ENCODE peak calls at places on chromosome 15, in ten cellular contexts. One of them, this sample, is unnamed.

GRCh38 chr15:65952425-65953053 is 83.2 kb downstream of the RAB11A start:
- DNase-seq in stimulated activated CD8-positive, alpha-beta memory T cell treated with anti-CD3 and anti-CD28 coated beads, Interleukin-4, amount 100 ng/mL, for 48 hours: peak; percentile 28
- DNase-seq in body of pancreas: no peak
- DNase-seq in CD8-positive, alpha-beta memory T cell: no peak
- DNase-seq in stimulated activated CD4-positive, alpha-beta T cell treated with anti-CD3 and anti-CD28 coated beads, Interleukin-4, amount 100 ng/mL, for 4 hours: no peak
- DNase-seq in HS-27A: no peak
- DNase-seq in NCI-H1694: no peak
- DNase-seq in activated T-helper 9 cell treated with anti-CD3 and anti-CD28 coated beads, Interleukin-2, amount 50 U/mL, for 16 hours: no peak
- DNase-seq in GM12878: no peak
- DNase-seq in fibroblast of lung: peak; percentile 70
- DNase-seq in this sample: peak; percentile 16

GRCh38 chr15:59994855-59995557 is 9.1 kb upstream of the FOXB1 start:
- DNase-seq in GM12878: no peak
- DNase-seq in stimulated activated CD4-positive, alpha-beta T cell treated with anti-CD3 and anti-CD28 coated beads, Interleukin-4, amount 100 ng/mL, for 4 hours: no peak
- DNase-seq in HS-27A: no peak
- DNase-seq in CD8-positive, alpha-beta memory T cell: no peak
- DNase-seq in NCI-H1694: no peak
- DNase-seq in body of pancreas: no peak
- DNase-seq in fibroblast of lung: no peak
- DNase-seq in stimulated activated CD8-positive, alpha-beta memory T cell treated with anti-CD3 and anti-CD28 coated beads, Interleukin-4, amount 100 ng/mL, for 48 hours: no peak
- DNase-seq in activated T-helper 9 cell treated with anti-CD3 and anti-CD28 coated beads, Interleukin-2, amount 50 U/mL, for 16 hours: no peak
- DNase-seq in this sample: no peak

GRCh38 chr15:71146597-71146996 is 31.3 kb downstream of the THSD4 start:
- DNase-seq in stimulated activated CD4-positive, alpha-beta T cell treated with anti-CD3 and anti-CD28 coated beads, Interleukin-4, amount 100 ng/mL, for 4 hours: no peak
- DNase-seq in body of pancreas: peak; percentile 73
- DNase-seq in GM12878: no peak
- DNase-seq in HS-27A: no peak
- DNase-seq in fibroblast of lung: no peak
- DNase-seq in NCI-H1694: no peak
- DNase-seq in CD8-positive, alpha-beta memory T cell: no peak
- DNase-seq in activated T-helper 9 cell treated with anti-CD3 and anti-CD28 coated beads, Interleukin-2, amount 50 U/mL, for 16 hours: no peak
- DNase-seq in stimulated activated CD8-positive, alpha-beta memory T cell treated with anti-CD3 and anti-CD28 coated beads, Interleukin-4, amount 100 ng/mL, for 48 hours: no peak
- DNase-seq in this sample: no peak

GRCh38 chr15:49270541-49271421 is 100.7 kb downstream of the GALK2 start:
- DNase-seq in NCI-H1694: no peak
- DNase-seq in activated T-helper 9 cell treated with anti-CD3 and anti-CD28 coated beads, Interleukin-2, amount 50 U/mL, for 16 hours: no peak
- DNase-seq in fibroblast of lung: peak; percentile 97
- DNase-seq in stimulated activated CD4-positive, alpha-beta T cell treated with anti-CD3 and anti-CD28 coated beads, Interleukin-4, amount 100 ng/mL, for 4 hours: no peak
- DNase-seq in body of pancreas: no peak
- DNase-seq in GM12878: no peak
- DNase-seq in HS-27A: peak; percentile 47
- DNase-seq in CD8-positive, alpha-beta memory T cell: no peak
- DNase-seq in stimulated activated CD8-positive, alpha-beta memory T cell treated with anti-CD3 and anti-CD28 coated beads, Interleukin-4, amount 100 ng/mL, for 48 hours: no peak
- DNase-seq in this sample: no peak

GRCh38 chr15:68507447-68507846 is 71.3 kb upstream of the CORO2B start:
- DNase-seq in stimulated activated CD8-positive, alpha-beta memory T cell treated with anti-CD3 and anti-CD28 coated beads, Interleukin-4, amount 100 ng/mL, for 48 hours: no peak
- DNase-seq in body of pancreas: no peak
- DNase-seq in stimulated activated CD4-positive, alpha-beta T cell treated with anti-CD3 and anti-CD28 coated beads, Interleukin-4, amount 100 ng/mL, for 4 hours: no peak
- DNase-seq in fibroblast of lung: no peak
- DNase-seq in CD8-positive, alpha-beta memory T cell: no peak
- DNase-seq in NCI-H1694: no peak
- DNase-seq in GM12878: no peak
- DNase-seq in HS-27A: no peak
- DNase-seq in activated T-helper 9 cell treated with anti-CD3 and anti-CD28 coated beads, Interleukin-2, amount 50 U/mL, for 16 hours: no peak
- DNase-seq in this sample: no peak

GRCh38 chr15:96699871-96700401 is 369.4 kb downstream of the NR2F2 start:
- DNase-seq in stimulated activated CD8-positive, alpha-beta memory T cell treated with anti-CD3 and anti-CD28 coated beads, Interleukin-4, amount 100 ng/mL, for 48 hours: no peak
- DNase-seq in GM12878: no peak
- DNase-seq in body of pancreas: no peak
- DNase-seq in HS-27A: no peak
- DNase-seq in activated T-helper 9 cell treated with anti-CD3 and anti-CD28 coated beads, Interleukin-2, amount 50 U/mL, for 16 hours: no peak
- DNase-seq in NCI-H1694: no peak
- DNase-seq in CD8-positive, alpha-beta memory T cell: no peak
- DNase-seq in stimulated activated CD4-positive, alpha-beta T cell treated with anti-CD3 and anti-CD28 coated beads, Interleukin-4, amount 100 ng/mL, for 4 hours: no peak
- DNase-seq in fibroblast of lung: no peak
- DNase-seq in this sample: no peak

GRCh38 chr15:49877117-49877860 is 241.7 kb downstream of the ATP8B4 start:
- DNase-seq in GM12878: no peak
- DNase-seq in stimulated activated CD8-positive, alpha-beta memory T cell treated with anti-CD3 and anti-CD28 coated beads, Interleukin-4, amount 100 ng/mL, for 48 hours: no peak
- DNase-seq in activated T-helper 9 cell treated with anti-CD3 and anti-CD28 coated beads, Interleukin-2, amount 50 U/mL, for 16 hours: no peak
- DNase-seq in NCI-H1694: no peak
- DNase-seq in HS-27A: no peak
- DNase-seq in body of pancreas: no peak
- DNase-seq in fibroblast of lung: peak; percentile 26
- DNase-seq in CD8-positive, alpha-beta memory T cell: no peak
- DNase-seq in stimulated activated CD4-positive, alpha-beta T cell treated with anti-CD3 and anti-CD28 coated beads, Interleukin-4, amount 100 ng/mL, for 4 hours: no peak
- DNase-seq in this sample: no peak

GRCh38 chr15:33064878-33065277 is 129.6 kb downstream of the FMN1 start:
- DNase-seq in fibroblast of lung: peak; percentile 84
- DNase-seq in GM12878: no peak
- DNase-seq in CD8-positive, alpha-beta memory T cell: no peak
- DNase-seq in body of pancreas: no peak
- DNase-seq in HS-27A: no peak
- DNase-seq in stimulated activated CD8-positive, alpha-beta memory T cell treated with anti-CD3 and anti-CD28 coated beads, Interleukin-4, amount 100 ng/mL, for 48 hours: no peak
- DNase-seq in stimulated activated CD4-positive, alpha-beta T cell treated with anti-CD3 and anti-CD28 coated beads, Interleukin-4, amount 100 ng/mL, for 4 hours: no peak
- DNase-seq in activated T-helper 9 cell treated with anti-CD3 and anti-CD28 coated beads, Interleukin-2, amount 50 U/mL, for 16 hours: no peak
- DNase-seq in NCI-H1694: no peak
- DNase-seq in this sample: no peak

GRCh38 chr15:59531066-59531465 is 80.5 kb upstream of the GCNT3 start:
- DNase-seq in fibroblast of lung: no peak
- DNase-seq in HS-27A: no peak
- DNase-seq in GM12878: no peak
- DNase-seq in NCI-H1694: no peak
- DNase-seq in CD8-positive, alpha-beta memory T cell: no peak
- DNase-seq in body of pancreas: no peak
- DNase-seq in stimulated activated CD8-positive, alpha-beta memory T cell treated with anti-CD3 and anti-CD28 coated beads, Interleukin-4, amount 100 ng/mL, for 48 hours: no peak
- DNase-seq in activated T-helper 9 cell treated with anti-CD3 and anti-CD28 coated beads, Interleukin-2, amount 50 U/mL, for 16 hours: no peak
- DNase-seq in stimulated activated CD4-positive, alpha-beta T cell treated with anti-CD3 and anti-CD28 coated beads, Interleukin-4, amount 100 ng/mL, for 4 hours: no peak
- DNase-seq in this sample: no peak

GRCh38 chr15:31511707-31512310 is 185.2 kb downstream of the KLF13 start:
- DNase-seq in stimulated activated CD8-positive, alpha-beta memory T cell treated with anti-CD3 and anti-CD28 coated beads, Interleukin-4, amount 100 ng/mL, for 48 hours: peak; percentile 55
- DNase-seq in activated T-helper 9 cell treated with anti-CD3 and anti-CD28 coated beads, Interleukin-2, amount 50 U/mL, for 16 hours: peak; percentile 33
- DNase-seq in GM12878: peak; percentile 25
- DNase-seq in HS-27A: no peak
- DNase-seq in NCI-H1694: no peak
- DNase-seq in fibroblast of lung: no peak
- DNase-seq in CD8-positive, alpha-beta memory T cell: peak; percentile 32
- DNase-seq in body of pancreas: no peak
- DNase-seq in stimulated activated CD4-positive, alpha-beta T cell treated with anti-CD3 and anti-CD28 coated beads, Interleukin-4, amount 100 ng/mL, for 4 hours: peak; percentile 23
- DNase-seq in this sample: no peak

GRCh38 chr15:77144028-77144427 is 73.1 kb upstream of the TSPAN3 start:
- DNase-seq in GM12878: no peak
- DNase-seq in CD8-positive, alpha-beta memory T cell: no peak
- DNase-seq in NCI-H1694: no peak
- DNase-seq in activated T-helper 9 cell treated with anti-CD3 and anti-CD28 coated beads, Interleukin-2, amount 50 U/mL, for 16 hours: no peak
- DNase-seq in stimulated activated CD4-positive, alpha-beta T cell treated with anti-CD3 and anti-CD28 coated beads, Interleukin-4, amount 100 ng/mL, for 4 hours: no peak
- DNase-seq in stimulated activated CD8-positive, alpha-beta memory T cell treated with anti-CD3 and anti-CD28 coated beads, Interleukin-4, amount 100 ng/mL, for 48 hours: no peak
- DNase-seq in fibroblast of lung: peak; percentile 75
- DNase-seq in HS-27A: peak; percentile 42
- DNase-seq in body of pancreas: no peak
- DNase-seq in this sample: no peak

GRCh38 chr15:81809543-81809942 is 236.3 kb downstream of the MEX3B start:
- DNase-seq in fibroblast of lung: no peak
- DNase-seq in NCI-H1694: peak; percentile 22
- DNase-seq in body of pancreas: no peak
- DNase-seq in CD8-positive, alpha-beta memory T cell: no peak
- DNase-seq in HS-27A: peak; percentile 42
- DNase-seq in activated T-helper 9 cell treated with anti-CD3 and anti-CD28 coated beads, Interleukin-2, amount 50 U/mL, for 16 hours: no peak
- DNase-seq in stimulated activated CD8-positive, alpha-beta memory T cell treated with anti-CD3 and anti-CD28 coated beads, Interleukin-4, amount 100 ng/mL, for 48 hours: no peak
- DNase-seq in GM12878: no peak
- DNase-seq in stimulated activated CD4-positive, alpha-beta T cell treated with anti-CD3 and anti-CD28 coated beads, Interleukin-4, amount 100 ng/mL, for 4 hours: no peak
- DNase-seq in this sample: peak; percentile 12

GRCh38 chr15:82952156-82953081 is at the start of gene HOMER2:
- DNase-seq in fibroblast of lung: peak; percentile 31
- DNase-seq in stimulated activated CD8-positive, alpha-beta memory T cell treated with anti-CD3 and anti-CD28 coated beads, Interleukin-4, amount 100 ng/mL, for 48 hours: peak; percentile 29
- DNase-seq in NCI-H1694: peak; percentile 17
- DNase-seq in HS-27A: no peak
- DNase-seq in GM12878: no peak
- DNase-seq in CD8-positive, alpha-beta memory T cell: no peak
- DNase-seq in body of pancreas: peak; percentile 92
- DNase-seq in stimulated activated CD4-positive, alpha-beta T cell treated with anti-CD3 and anti-CD28 coated beads, Interleukin-4, amount 100 ng/mL, for 4 hours: peak; percentile 15
- DNase-seq in activated T-helper 9 cell treated with anti-CD3 and anti-CD28 coated beads, Interleukin-2, amount 50 U/mL, for 16 hours: no peak
- DNase-seq in this sample: no peak

GRCh38 chr15:66071621-66072295 is 181.8 kb downstream of the MEGF11 start:
- DNase-seq in body of pancreas: no peak
- DNase-seq in stimulated activated CD8-positive, alpha-beta memory T cell treated with anti-CD3 and anti-CD28 coated beads, Interleukin-4, amount 100 ng/mL, for 48 hours: no peak
- DNase-seq in activated T-helper 9 cell treated with anti-CD3 and anti-CD28 coated beads, Interleukin-2, amount 50 U/mL, for 16 hours: no peak
- DNase-seq in GM12878: no peak
- DNase-seq in HS-27A: no peak
- DNase-seq in stimulated activated CD4-positive, alpha-beta T cell treated with anti-CD3 and anti-CD28 coated beads, Interleukin-4, amount 100 ng/mL, for 4 hours: no peak
- DNase-seq in NCI-H1694: no peak
- DNase-seq in CD8-positive, alpha-beta memory T cell: no peak
- DNase-seq in fibroblast of lung: peak; percentile 20
- DNase-seq in this sample: peak; percentile 22

GRCh38 chr15:66094331-66094730 is 159.2 kb downstream of the MEGF11 start:
- DNase-seq in NCI-H1694: peak; percentile 33
- DNase-seq in fibroblast of lung: no peak
- DNase-seq in body of pancreas: no peak
- DNase-seq in stimulated activated CD8-positive, alpha-beta memory T cell treated with anti-CD3 and anti-CD28 coated beads, Interleukin-4, amount 100 ng/mL, for 48 hours: no peak
- DNase-seq in stimulated activated CD4-positive, alpha-beta T cell treated with anti-CD3 and anti-CD28 coated beads, Interleukin-4, amount 100 ng/mL, for 4 hours: no peak
- DNase-seq in activated T-helper 9 cell treated with anti-CD3 and anti-CD28 coated beads, Interleukin-2, amount 50 U/mL, for 16 hours: no peak
- DNase-seq in HS-27A: no peak
- DNase-seq in GM12878: no peak
- DNase-seq in CD8-positive, alpha-beta memory T cell: no peak
- DNase-seq in this sample: no peak

GRCh38 chr15:63402498-63403253 is 21.0 kb upstream of the CA12 start:
- DNase-seq in body of pancreas: no peak
- DNase-seq in stimulated activated CD8-positive, alpha-beta memory T cell treated with anti-CD3 and anti-CD28 coated beads, Interleukin-4, amount 100 ng/mL, for 48 hours: no peak
- DNase-seq in HS-27A: peak; percentile 29
- DNase-seq in fibroblast of lung: peak; percentile 26
- DNase-seq in CD8-positive, alpha-beta memory T cell: no peak
- DNase-seq in GM12878: no peak
- DNase-seq in stimulated activated CD4-positive, alpha-beta T cell treated with anti-CD3 and anti-CD28 coated beads, Interleukin-4, amount 100 ng/mL, for 4 hours: no peak
- DNase-seq in NCI-H1694: peak; percentile 26
- DNase-seq in activated T-helper 9 cell treated with anti-CD3 and anti-CD28 coated beads, Interleukin-2, amount 50 U/mL, for 16 hours: no peak
- DNase-seq in this sample: peak; percentile 20

GRCh38 chr15:60568883-60569495 is 90.0 kb upstream of the ICE2 start:
- DNase-seq in CD8-positive, alpha-beta memory T cell: no peak
- DNase-seq in stimulated activated CD4-positive, alpha-beta T cell treated with anti-CD3 and anti-CD28 coated beads, Interleukin-4, amount 100 ng/mL, for 4 hours: no peak
- DNase-seq in stimulated activated CD8-positive, alpha-beta memory T cell treated with anti-CD3 and anti-CD28 coated beads, Interleukin-4, amount 100 ng/mL, for 48 hours: no peak
- DNase-seq in HS-27A: no peak
- DNase-seq in fibroblast of lung: no peak
- DNase-seq in body of pancreas: no peak
- DNase-seq in GM12878: no peak
- DNase-seq in NCI-H1694: no peak
- DNase-seq in activated T-helper 9 cell treated with anti-CD3 and anti-CD28 coated beads, Interleukin-2, amount 50 U/mL, for 16 hours: no peak
- DNase-seq in this sample: no peak

This sample was measured in SK-N-MC.